ENCODE peak calls at places on chromosomes 5 and 9, in eight cellular contexts. I is SK-N-DZ, X is SW 1271, P is AML-193, S is activated T-cell treated with anti-CD3 and anti-CD28 coated beads for 48 hours, G is T1000, N is heart right ventricle, J is neural crest cell. H is an unnamed sample.

GRCh38 chr5:2381070-2381469 is 370.4 kb downstream of the IRX2 start:
- DNase-seq in I (no peak), P (no peak), J (no peak), G (no peak), S (no peak), X (no peak), N (no peak), H (no peak)

GRCh38 chr9:107881625-107882300 is 392.2 kb upstream of the KLF4 start:
- DNase-seq in X (no peak), J (no peak), P (no peak), G (no peak), S (no peak), I (no peak), N (no peak), H (no peak)

GRCh38 chr9:120935383-120935857 is 8.8 kb upstream of the TRAF1 start:
- DNase-seq in N (peak), S (no peak), J (no peak), I (no peak), G (peak), P (peak), X (no peak), H (no peak)

GRCh38 chr5:56319281-56320242 is 86.4 kb upstream of the ANKRD55 start:
- DNase-seq in S (no peak), I (no peak), X (no peak), J (no peak), G (no peak), P (no peak), N (peak), H (no peak)

GRCh38 chr9:125993423-125993935 is 246.3 kb downstream of the PBX3 start:
- DNase-seq in P (no peak), I (no peak), G (no peak), S (no peak), J (no peak), X (no peak), N (no peak), H (no peak)

GRCh38 chr5:29380029-29380428 is 1813.5 kb upstream of the CDH6 start:
- DNase-seq in S (no peak), X (no peak), J (no peak), P (no peak), N (no peak), I (no peak), G (no peak), H (no peak)

GRCh38 chr9:12882430-12882829 is 107.6 kb downstream of the LURAP1L start:
- DNase-seq in J (no peak), P (no peak), S (no peak), G (no peak), X (no peak), N (no peak), I (no peak), H (no peak)

GRCh38 chr5:81787843-81788242 is 36.9 kb upstream of the SSBP2 start:
- DNase-seq in G (no peak), P (peak), I (no peak), N (no peak), X (peak), S (no peak), J (peak), H (peak)

GRCh38 chr5:59335544-59335943 is 558.0 kb downstream of the PDE4D start:
- DNase-seq in G (no peak), N (no peak), J (no peak), P (no peak), S (no peak), I (no peak), X (peak), H (no peak)

GRCh38 chr5:171395042-171395441 is 7.4 kb downstream of the NPM1 start:
- DNase-seq in J (no peak), P (no peak), X (no peak), I (no peak), S (no peak), N (no peak), G (no peak), H (no peak)

GRCh38 chr9:123411191-123411590 is 55.2 kb downstream of the CRB2 start:
- DNase-seq in J (no peak), G (no peak), P (no peak), I (no peak), X (no peak), N (no peak), S (no peak), H (no peak)

H was measured in iPS DF 6.9.